ENCODE peak calls at places on chromosomes 4 and X, in four cellular contexts. One of them, this sample, is unnamed.

GRCh38 chrX:14872355-14872754 is 514 bp downstream of the FANCB start:
- DNase-seq in GM12878: no peak
- DNase-seq in HepG2: no peak
- DNase-seq in K562: peak; percentile 7
- DNase-seq in this sample: no peak

GRCh38 chr4:140839396-140839795 is 83.2 kb upstream of the TBC1D9 start:
- DNase-seq in GM12878: no peak
- DNase-seq in HepG2: no peak
- DNase-seq in K562: no peak
- DNase-seq in this sample: no peak

GRCh38 chr4:127686656-127687055 is 43.5 kb upstream of the SLC25A31 start:
- DNase-seq in GM12878: no peak
- DNase-seq in HepG2: no peak
- DNase-seq in K562: no peak
- DNase-seq in this sample: no peak

GRCh38 chr4:128427832-128428366 is 140.3 kb upstream of the PGRMC2 start:
- DNase-seq in GM12878: no peak
- DNase-seq in HepG2: peak; percentile 66
- DNase-seq in K562: peak; percentile 44
- DNase-seq in this sample: no peak

GRCh38 chrX:40006025-40007017 is 91.4 kb downstream of the BCOR start:
- DNase-seq in GM12878: no peak
- DNase-seq in HepG2: no peak
- DNase-seq in K562: no peak
- DNase-seq in this sample: peak; percentile 65

GRCh38 chrX:65407157-65407626 is 127.4 kb downstream of the LAS1L start:
- DNase-seq in GM12878: no peak
- DNase-seq in HepG2: no peak
- DNase-seq in K562: no peak
- DNase-seq in this sample: peak; percentile 15

GRCh38 chr4:69563424-69563823 is 67.7 kb upstream of the UGT2B4 start:
- DNase-seq in GM12878: no peak
- DNase-seq in HepG2: no peak
- DNase-seq in K562: no peak
- DNase-seq in this sample: no peak

GRCh38 chr4:56843421-56843899 is 22.0 kb upstream of the SPINK2 start:
- DNase-seq in GM12878: no peak
- DNase-seq in HepG2: no peak
- DNase-seq in K562: no peak
- DNase-seq in this sample: peak; percentile 23

GRCh38 chr4:17934286-17934685 is 87.3 kb downstream of the LCORL start:
- DNase-seq in GM12878: no peak
- DNase-seq in HepG2: no peak
- DNase-seq in K562: no peak
- DNase-seq in this sample: no peak

GRCh38 chr4:21992330-21992729 is 43.8 kb upstream of the KCNIP4 start:
- DNase-seq in GM12878: no peak
- DNase-seq in HepG2: no peak
- DNase-seq in K562: no peak
- DNase-seq in this sample: no peak

GRCh38 chrX:129932137-129932791 is 26.3 kb downstream of the UTP14A start:
- DNase-seq in GM12878: peak; percentile 38
- DNase-seq in HepG2: peak; percentile 62
- DNase-seq in K562: peak; percentile 92
- DNase-seq in this sample: peak; percentile 77
- TF ChIP-seq ETV6 in GM12878: no peak
- TF ChIP-seq ETV6 in HepG2: no peak
- TF ChIP-seq ETV6 in K562: no peak
- TF ChIP-seq ETV6 in this sample: no peak

GRCh38 chr4:20612313-20612712 is 87.9 kb upstream of the PACRGL start:
- DNase-seq in GM12878: no peak
- DNase-seq in HepG2: no peak
- DNase-seq in K562: no peak
- DNase-seq in this sample: no peak
- TF ChIP-seq ETV6 in GM12878: no peak
- TF ChIP-seq ETV6 in HepG2: no peak
- TF ChIP-seq ETV6 in K562: no peak
- TF ChIP-seq ETV6 in this sample: no peak

GRCh38 chrX:19625612-19626011 is 110.3 kb upstream of the MAP3K15 start:
- DNase-seq in GM12878: no peak
- DNase-seq in HepG2: no peak
- DNase-seq in K562: no peak
- DNase-seq in this sample: no peak
- TF ChIP-seq ETV6 in GM12878: no peak
- TF ChIP-seq ETV6 in HepG2: no peak
- TF ChIP-seq ETV6 in K562: no peak
- TF ChIP-seq ETV6 in this sample: no peak

GRCh38 chrX:118545510-118545909 is 49.9 kb downstream of the DOCK11 start:
- DNase-seq in GM12878: no peak
- DNase-seq in HepG2: no peak
- DNase-seq in K562: no peak
- DNase-seq in this sample: no peak
- TF ChIP-seq ETV6 in GM12878: no peak
- TF ChIP-seq ETV6 in HepG2: no peak
- TF ChIP-seq ETV6 in K562: no peak
- TF ChIP-seq ETV6 in this sample: no peak

GRCh38 chr4:114654607-114655006 is 56.0 kb downstream of the UGT8 start:
- DNase-seq in GM12878: no peak
- DNase-seq in HepG2: no peak
- DNase-seq in K562: no peak
- DNase-seq in this sample: no peak
- TF ChIP-seq ETV6 in GM12878: no peak
- TF ChIP-seq ETV6 in HepG2: no peak
- TF ChIP-seq ETV6 in K562: no peak
- TF ChIP-seq ETV6 in this sample: no peak

DNA sequence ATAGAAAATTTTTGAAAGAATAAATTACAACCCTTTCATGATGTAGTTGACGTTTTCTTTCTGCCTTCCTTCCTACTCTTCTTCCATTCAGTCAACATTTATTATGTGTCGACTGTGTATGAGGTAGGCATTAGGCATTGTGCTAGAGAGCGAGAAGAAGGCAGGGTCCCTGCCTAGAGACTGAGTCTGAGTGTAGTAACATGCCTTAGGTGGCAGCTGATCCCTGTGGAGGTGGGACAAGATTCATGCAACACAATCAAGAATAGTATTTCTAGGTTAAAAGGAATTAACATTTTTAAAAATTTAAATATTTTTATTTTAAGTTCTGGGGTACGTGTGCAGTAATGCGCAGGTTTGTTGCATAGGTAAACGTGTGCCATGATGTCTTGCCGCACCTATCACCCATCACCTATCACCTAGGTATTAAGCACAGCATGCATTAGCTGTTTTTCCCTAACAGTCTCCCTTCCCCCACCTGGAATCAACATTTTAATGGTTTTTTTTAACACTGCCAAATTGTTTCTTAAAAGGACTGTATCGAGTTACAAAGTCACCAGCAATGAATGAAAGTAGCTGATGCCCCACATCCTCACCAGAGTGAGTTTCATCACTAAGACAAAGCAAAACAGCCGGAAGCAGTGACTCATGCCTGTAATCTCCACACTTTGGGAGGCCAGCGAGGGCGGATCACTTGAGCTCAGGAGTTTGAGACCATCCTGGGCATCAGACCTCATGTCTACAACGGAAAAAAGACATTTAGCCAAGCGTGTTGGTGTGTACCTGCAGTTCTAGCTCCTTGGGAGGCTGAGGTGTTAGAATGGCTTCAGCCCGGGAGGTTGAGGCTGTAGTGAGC is 84.0 kb downstream of the WWC2 start:
- DNase-seq in GM12878: no peak
- DNase-seq in HepG2: peak; percentile 86
- DNase-seq in K562: no peak
- DNase-seq in this sample: peak; percentile 76
- TF ChIP-seq ETV6 in GM12878: no peak
- TF ChIP-seq ETV6 in HepG2: no peak
- TF ChIP-seq ETV6 in K562: no peak
- TF ChIP-seq ETV6 in this sample: peak; percentile 91

GRCh38 chr4:52407545-52407944 is 251.6 kb downstream of the USP46 start:
- DNase-seq in GM12878: no peak
- DNase-seq in HepG2: peak; percentile 20
- DNase-seq in K562: no peak
- DNase-seq in this sample: no peak
- TF ChIP-seq ETV6 in GM12878: no peak
- TF ChIP-seq ETV6 in HepG2: no peak
- TF ChIP-seq ETV6 in K562: no peak
- TF ChIP-seq ETV6 in this sample: no peak

DNA sequence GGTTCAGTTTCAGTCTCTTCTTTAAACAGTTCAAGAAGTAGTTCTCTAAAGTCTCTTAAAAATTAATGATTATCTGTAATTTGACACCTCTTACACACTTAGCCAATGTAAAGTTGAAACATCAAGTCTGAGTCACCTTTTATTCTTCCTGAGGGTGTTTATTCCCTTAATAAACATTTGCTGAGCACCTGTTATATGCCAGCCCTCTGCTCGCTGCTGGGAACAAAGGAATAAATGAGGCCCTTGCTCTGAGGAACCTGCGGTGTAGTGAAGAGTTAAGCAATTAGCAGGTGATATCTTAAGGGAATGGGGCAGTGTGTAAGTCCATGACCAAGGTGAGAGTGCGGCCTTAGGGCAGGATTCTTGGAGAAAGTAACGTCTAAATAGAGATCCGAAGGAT is 5.2 kb upstream of the NDNF start:
- DNase-seq in GM12878: no peak
- DNase-seq in HepG2: no peak
- DNase-seq in K562: no peak
- DNase-seq in this sample: no peak
- TF ChIP-seq ETV6 in GM12878: no peak
- TF ChIP-seq ETV6 in HepG2: no peak
- TF ChIP-seq ETV6 in K562: no peak
- TF ChIP-seq ETV6 in this sample: no peak

DNA sequence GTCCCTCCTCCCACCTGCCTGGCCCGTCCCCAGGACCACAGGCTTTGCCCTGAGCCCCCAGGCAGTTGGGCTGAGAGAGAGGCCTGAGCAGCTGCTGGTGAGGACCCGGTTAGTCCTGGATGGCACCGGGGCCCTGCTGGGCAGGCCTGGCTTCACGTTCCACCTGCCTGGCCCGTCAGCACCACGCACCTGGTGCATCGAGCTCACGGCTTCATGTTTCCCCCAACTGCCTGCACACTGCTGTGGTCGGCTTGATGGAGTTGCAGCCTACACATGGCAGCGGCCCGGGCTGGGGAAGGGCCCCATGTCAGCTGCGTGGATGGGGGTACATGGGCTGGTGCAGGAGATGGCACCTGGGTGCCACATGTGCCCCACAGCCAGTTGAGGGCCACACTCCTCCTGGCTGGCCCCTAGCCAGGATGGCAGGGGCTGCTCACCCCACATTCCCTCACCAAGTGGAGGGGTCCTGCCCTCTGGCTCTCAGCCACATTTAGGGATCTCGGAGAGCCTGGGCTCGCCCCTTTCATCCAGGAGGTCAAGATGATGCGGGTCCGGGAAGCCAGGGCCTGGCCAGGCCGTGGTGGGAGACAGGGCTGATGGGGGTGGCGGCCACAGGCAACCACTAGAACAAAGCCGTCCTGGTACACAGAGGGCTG is 28.5 kb downstream of the NKX1-1 start:
- DNase-seq in GM12878: no peak
- DNase-seq in HepG2: no peak
- DNase-seq in K562: no peak
- DNase-seq in this sample: peak; percentile 8
- TF ChIP-seq ETV6 in GM12878: no peak
- TF ChIP-seq ETV6 in HepG2: no peak
- TF ChIP-seq ETV6 in K562: no peak
- TF ChIP-seq ETV6 in this sample: no peak

This sample was measured in WTC11.